ENCODE peak calls at places on chromosomes 13 and 19, in six cellular contexts. G, H, Z, J, C and P are unnamed samples.

GRCh38 chr19:24049537-24049936 is 37.5 kb upstream of the ZNF254 start:
- DNase-seq in H (no peak), C (no peak), J (no peak), Z (no peak), G (no peak), P (no peak)

GRCh38 chr13:24272452-24273161 is 36.8 kb upstream of the C1QTNF9 start:
- DNase-seq in Z (no peak), J (no peak), G (no peak), C (no peak), H (no peak), P (no peak)

GRCh38 chr19:50702870-50703829 is 16.5 kb downstream of the SHANK1 start:
- DNase-seq in H (no peak), Z (no peak), G (no peak), J (no peak), C (no peak), P (no peak)

GRCh38 chr13:52599853-52600603 is 42.2 kb upstream of the HNRNPA1L2 start:
- DNase-seq in G (peak; percentile 75), Z (no peak), C (no peak), J (peak; percentile 12), H (no peak), P (no peak)

GRCh38 chr13:52975969-52976368 is 52.6 kb upstream of the OLFM4 start:
- DNase-seq in C (no peak), J (no peak), Z (no peak), H (no peak), G (no peak), P (no peak)

GRCh38 chr13:99617474-99618255 is 116.4 kb downstream of the TM9SF2 start:
- DNase-seq in C (peak; percentile 69), J (peak; percentile 18), Z (no peak), G (no peak), H (peak; percentile 28), P (no peak)

GRCh38 chr19:16588089-16588823 is 16.0 kb upstream of the SLC35E1 start:
- DNase-seq in G (peak; percentile 39), C (no peak), Z (peak; percentile 82), J (peak; percentile 18), H (peak; percentile 47), P (peak; percentile 84)

GRCh38 chr19:11479470-11480080 is 1.3 kb downstream of the ELAVL3 start:
- DNase-seq in H (peak; percentile 19), C (no peak), G (peak; percentile 68), J (peak; percentile 78), Z (no peak), P (no peak)